ENCODE peak calls at places on chromosomes 2 and 18, in six cellular contexts. C is nephron progenitor cell, W is spleen, J is NCI-H345, F is fibroblast of lung, Y is H9. A is an unnamed sample.

GRCh38 chr2:234864518-234864917 is 87.3 kb upstream of the SH3BP4 start:
- DNase-seq in C (no peak), W (no peak), J (no peak), F (no peak), Y (no peak), A (no peak)

GRCh38 chr2:242075163-242075562 is 205.6 kb downstream of the RTP5 start:
- DNase-seq in C (no peak), W (no peak), J (no peak), F (peak), Y (no peak), A (no peak)

GRCh38 chr2:144668493-144669110 is 148.7 kb upstream of the ZEB2 start:
- DNase-seq in C (no peak), W (no peak), J (no peak), F (no peak), Y (no peak), A (no peak)

GRCh38 chr2:176555781-176556180 is 286.5 kb downstream of the MTX2 start:
- DNase-seq in C (no peak), W (no peak), J (no peak), F (no peak), Y (peak), A (no peak)

GRCh38 chr2:212908031-212908430 is 243.4 kb downstream of the IKZF2 start:
- DNase-seq in C (no peak), W (no peak), J (no peak), F (peak), Y (no peak), A (no peak)

GRCh38 chr2:176083796-176084261 is at the start of gene EVX2:
- DNase-seq in C (no peak), W (no peak), J (no peak), F (no peak), Y (peak), A (no peak)

GRCh38 chr2:67256892-67257291 is 140.2 kb upstream of the ETAA1 start:
- DNase-seq in C (no peak), W (no peak), J (no peak), F (peak), Y (no peak), A (no peak)

GRCh38 chr2:138071720-138072719 is 107.7 kb downstream of the HNMT start:
- DNase-seq in C (no peak), W (no peak), J (peak), F (peak), Y (no peak), A (no peak)

GRCh38 chr18:6593142-6593889 is 136.2 kb upstream of the ARHGAP28 start:
- DNase-seq in C (no peak), W (no peak), J (no peak), F (no peak), Y (no peak), A (no peak)

GRCh38 chr2:218870984-218871344 is 9.7 kb upstream of the WNT10A start:
- DNase-seq in C (no peak), W (peak), J (no peak), F (no peak), Y (no peak), A (no peak)

GRCh38 chr2:182621810-182622209 is 94.2 kb upstream of the DNAJC10 start:
- DNase-seq in C (no peak), W (no peak), J (no peak), F (no peak), Y (no peak), A (no peak)

GRCh38 chr2:169963786-169964185 is 136.5 kb downstream of the UBR3 start:
- DNase-seq in C (no peak), W (no peak), J (no peak), F (no peak), Y (no peak), A (no peak)

GRCh38 chr18:35010983-35011382 is 30.2 kb upstream of the MAPRE2 start:
- DNase-seq in C (no peak), W (no peak), J (no peak), F (no peak), Y (no peak), A (no peak)

GRCh38 chr2:61018319-61018750 is 280 bp upstream of the PUS10 start:
- DNase-seq in C (no peak), W (no peak), J (no peak), F (peak), Y (no peak), A (no peak)

GRCh38 chr18:45686892-45687611 is 36.9 kb upstream of the SLC14A1 start:
- DNase-seq in C (no peak), W (peak), J (no peak), F (no peak), Y (no peak), A (no peak)

GRCh38 chr2:217929757-217930707 is 72.8 kb downstream of the TNS1 start:
- DNase-seq in C (no peak), W (no peak), J (no peak), F (peak), Y (no peak), A (no peak)

GRCh38 chr2:96637385-96638143 is 548 bp downstream of the KANSL3 start:
- DNase-seq in C (peak), W (peak), J (peak), F (peak), Y (peak), A (peak)

GRCh38 chr18:42514522-42514921 is 559.5 kb downstream of the PIK3C3 start:
- DNase-seq in C (no peak), W (no peak), J (no peak), F (no peak), Y (no peak), A (no peak)

GRCh38 chr2:109208071-109208950 is 79.3 kb downstream of the SH3RF3 start:
- DNase-seq in C (no peak), W (no peak), J (no peak), F (peak), Y (no peak), A (no peak)

GRCh38 chr2:2269426-2269825 is 61.6 kb downstream of the MYT1L start:
- DNase-seq in C (no peak), W (no peak), J (no peak), F (no peak), Y (no peak), A (no peak)

GRCh38 chr18:43506935-43507334 is 229.6 kb upstream of the SYT4 start:
- DNase-seq in C (no peak), W (no peak), J (no peak), F (no peak), Y (no peak), A (no peak)

GRCh38 chr18:23257686-23258565 is 122.6 kb downstream of the CABLES1 start:
- DNase-seq in C (no peak), W (no peak), J (no peak), F (peak), Y (no peak), A (no peak)

GRCh38 chr2:96501886-96502810 is 3.0 kb downstream of the NEURL3 start:
- DNase-seq in C (no peak), W (peak), J (no peak), F (no peak), Y (no peak), A (no peak)

GRCh38 chr2:65070172-65070830 is 14.1 kb downstream of the CEP68 start:
- DNase-seq in C (no peak), W (no peak), J (no peak), F (peak), Y (no peak), A (no peak)

GRCh38 chr2:32357545-32358482 is 991 bp downstream of the BIRC6 start:
- DNase-seq in C (peak), W (peak), J (peak), F (peak), Y (peak), A (no peak)

GRCh38 chr18:13889661-13890060 is 25.7 kb downstream of the MC2R start:
- DNase-seq in C (no peak), W (no peak), J (no peak), F (no peak), Y (no peak), A (peak)

GRCh38 chr2:225660262-225661091 is 261.0 kb downstream of the NYAP2 start:
- DNase-seq in C (peak), W (peak), J (peak), F (peak), Y (peak), A (peak)

GRCh38 chr2:237786936-237787335 is 11.6 kb upstream of the RBM44 start:
- DNase-seq in C (no peak), W (no peak), J (no peak), F (no peak), Y (no peak), A (no peak)

A was measured in 8988T.